ENCODE peak calls at places on chromosomes 12 and 14, in four cellular contexts. M is GM23248, J is GM23338, K is GM12878. E is an unnamed sample.

GRCh38 chr14:65186951-65187350 is 84.6 kb upstream of the MAX start:
- DNase-seq in J (no peak), M (no peak), K (no peak), E (no peak)

GRCh38 chr14:86961106-86961716 is 1031.8 kb downstream of the GALC start:
- DNase-seq in M (peak; percentile 39), J (peak; percentile 71), K (no peak), E (peak; percentile 7)

GRCh38 chr14:24398298-24398942 is 383 bp upstream of the NYNRIN start:
- DNase-seq in M (no peak), K (no peak), J (peak; percentile 85), E (no peak)

GRCh38 chr12:53867216-53868012 is 71.2 kb upstream of the HOXC13 start:
- DNase-seq in M (peak; percentile 26), K (no peak), J (peak; percentile 76), E (no peak)

GRCh38 chr14:73661872-73662271 is 17.1 kb downstream of the DNAL1 start:
- DNase-seq in J (no peak), M (peak; percentile 38), K (no peak), E (no peak)

GRCh38 chr14:50823763-50824636 is 7.0 kb downstream of the NIN start:
- DNase-seq in K (peak; percentile 85), M (no peak), J (peak; percentile 23), E (no peak)

GRCh38 chr12:3604750-3605638 is 114.0 kb downstream of the PRMT8 start:
- DNase-seq in K (no peak), M (no peak), J (peak; percentile 67), E (no peak)

GRCh38 chr12:120529641-120530314 is 820 bp upstream of the COQ5 start:
- DNase-seq in K (no peak), J (peak; percentile 65), M (peak; percentile 72), E (peak; percentile 39)

GRCh38 chr12:96907681-96908163 is 665 bp downstream of the NEDD1 start:
- DNase-seq in J (peak; percentile 56), M (peak; percentile 59), K (no peak), E (no peak)

GRCh38 chr12:51065530-51065929 is 17.4 kb downstream of the LETMD1 start:
- DNase-seq in M (no peak), J (no peak), K (no peak), E (no peak)

GRCh38 chr14:33081259-33081658 is 142.6 kb downstream of the NPAS3 start:
- DNase-seq in J (no peak), M (no peak), K (no peak), E (peak; percentile 6)

GRCh38 chr12:96061323-96061722 is 25.9 kb upstream of the LTA4H start:
- DNase-seq in J (no peak), K (no peak), M (no peak), E (no peak)

GRCh38 chr12:78018146-78018910 is 187.6 kb downstream of the NAV3 start:
- DNase-seq in K (no peak), M (no peak), J (no peak), E (no peak)

GRCh38 chr12:79933580-79934264 is 1.2 kb downstream of the PPP1R12A start:
- DNase-seq in J (no peak), K (no peak), M (peak; percentile 38), E (peak; percentile 31)

GRCh38 chr14:33259764-33260163 is 321.1 kb downstream of the NPAS3 start:
- DNase-seq in M (no peak), K (no peak), J (no peak), E (no peak)

GRCh38 chr12:102883204-102883799 is 33.7 kb downstream of the PAH start:
- DNase-seq in M (peak; percentile 72), K (no peak), J (peak; percentile 75), E (peak; percentile 31)

GRCh38 chr12:68236421-68237059 is 10.9 kb upstream of the IL26 start:
- DNase-seq in M (peak; percentile 23), K (peak; percentile 40), J (no peak), E (peak; percentile 83)

GRCh38 chr14:61252354-61253063 is 28.6 kb downstream of the TMEM30B start:
- DNase-seq in J (peak; percentile 91), M (peak; percentile 97), K (peak; percentile 27), E (peak; percentile 63)

GRCh38 chr12:124190301-124191023 is 104.4 kb upstream of the RFLNA start:
- DNase-seq in K (no peak), M (no peak), J (no peak), E (no peak)

GRCh38 chr12:65935906-65936528 is 111.7 kb downstream of the HMGA2 start:
- DNase-seq in J (no peak), K (no peak), M (no peak), E (no peak)

GRCh38 chr14:58285132-58285531 is 13.2 kb upstream of the ARID4A start:
- DNase-seq in K (no peak), M (no peak), J (no peak), E (no peak)

GRCh38 chr12:109757671-109758265 is 44.1 kb downstream of the FAM222A start:
- DNase-seq in J (no peak), M (no peak), K (no peak), E (no peak)

GRCh38 chr12:132397934-132398385 is 68.6 kb upstream of the GALNT9 start:
- DNase-seq in K (no peak), J (no peak), M (no peak), E (no peak)

GRCh38 chr12:46483572-46484395 is 111.2 kb upstream of the SLC38A2 start:
- DNase-seq in K (no peak), J (no peak), M (peak; percentile 68), E (no peak)

GRCh38 chr12:43882578-43883178 is 46.8 kb downstream of the TMEM117 start:
- DNase-seq in M (peak; percentile 83), J (peak; percentile 79), K (peak; percentile 17), E (peak; percentile 46)

GRCh38 chr12:96908170-96908675 is 1.2 kb downstream of the NEDD1 start:
- DNase-seq in M (peak; percentile 13), K (no peak), J (no peak), E (peak; percentile 12)

GRCh38 chr12:56721721-56722120 is 3.4 kb downstream of the NACA start:
- DNase-seq in K (no peak), M (no peak), J (no peak), E (no peak)

GRCh38 chr12:56723889-56724659 is 1.0 kb downstream of the NACA start:
- DNase-seq in J (peak; percentile 18), K (no peak), M (peak; percentile 95), E (peak; percentile 45)

GRCh38 chr12:56724660-56724988 is 475 bp downstream of the NACA start:
- DNase-seq in J (peak; percentile 24), K (no peak), M (peak; percentile 46), E (no peak)

GRCh38 chr12:56722832-56723231 is 2.3 kb downstream of the NACA start:
- DNase-seq in J (no peak), K (no peak), M (no peak), E (no peak)

GRCh38 chr12:56723352-56723751 is 1.7 kb downstream of the NACA start:
- DNase-seq in K (no peak), M (no peak), J (no peak), E (no peak)
- H3K4me1 ChIP-seq in K (peaks cover 39% of the 10 kb centered on the region), M (peaks cover 32% of the 10 kb centered on the region), J (peaks cover 53% of the 10 kb centered on the region), E (peaks cover 48% of the 10 kb centered on the region)

GRCh38 chr14:28759658-28760313 is 6.8 kb upstream of the FOXG1 start:
- DNase-seq in K (no peak), M (no peak), J (peak; percentile 67), E (no peak)
- TF ChIP-seq EZH2 in K (no peak), M (no peak), J (peak; percentile 89), E (no peak)

DNA sequence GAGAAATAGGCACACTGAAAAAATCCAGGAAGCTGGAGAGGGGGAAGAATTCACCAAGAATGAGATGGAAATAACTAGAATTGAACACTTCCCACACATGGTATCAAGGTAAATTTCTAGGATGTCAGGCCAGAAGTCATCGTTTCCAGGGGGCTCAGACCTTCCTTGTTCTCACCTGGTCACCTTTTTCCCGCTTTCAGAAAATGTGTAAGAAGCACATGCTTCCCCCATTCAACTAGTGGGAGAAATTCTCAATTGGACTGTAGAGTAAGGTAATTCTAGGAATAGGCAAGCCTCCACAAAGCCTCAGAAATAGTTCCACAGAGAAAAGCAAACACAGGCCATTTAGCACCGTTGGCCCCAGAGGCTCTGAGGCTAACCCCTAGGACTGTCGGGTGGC is 2.8 kb upstream of the PTMS start:
- DNase-seq in K (no peak), J (no peak), M (no peak), E (no peak)
- H3K4me3 ChIP-seq in K (no peak overlapping the region), J (peak overlapping the region; percentile 2), M (peak overlapping the region; percentile 98), E (no peak overlapping the region)

GRCh38 chr14:104392001-104392395 is 187.6 kb upstream of the C14orf180 start:
- DNase-seq in J (no peak), K (no peak), M (no peak), E (no peak)
- H3K4me1 ChIP-seq in J (no peaks in the 10 kb centered on the region), K (peaks cover 16% of the 10 kb centered on the region), M (no peaks in the 10 kb centered on the region), E (no peaks in the 10 kb centered on the region)

GRCh38 chr14:96390965-96391292 is 999 bp upstream of the AK7 start:
- DNase-seq in J (no peak), M (no peak), K (no peak), E (no peak)
- TF ChIP-seq EZH2 in J (no peak), M (no peak), K (no peak), E (no peak)

GRCh38 chr14:89011727-89012271 is 187.3 kb downstream of the TTC8 start:
- DNase-seq in K (no peak), J (peak; percentile 47), M (no peak), E (no peak)
- H3K4me3 ChIP-seq in K (no peak overlapping the region), J (no peak overlapping the region), M (no peak overlapping the region), E (no peak overlapping the region)

DNA sequence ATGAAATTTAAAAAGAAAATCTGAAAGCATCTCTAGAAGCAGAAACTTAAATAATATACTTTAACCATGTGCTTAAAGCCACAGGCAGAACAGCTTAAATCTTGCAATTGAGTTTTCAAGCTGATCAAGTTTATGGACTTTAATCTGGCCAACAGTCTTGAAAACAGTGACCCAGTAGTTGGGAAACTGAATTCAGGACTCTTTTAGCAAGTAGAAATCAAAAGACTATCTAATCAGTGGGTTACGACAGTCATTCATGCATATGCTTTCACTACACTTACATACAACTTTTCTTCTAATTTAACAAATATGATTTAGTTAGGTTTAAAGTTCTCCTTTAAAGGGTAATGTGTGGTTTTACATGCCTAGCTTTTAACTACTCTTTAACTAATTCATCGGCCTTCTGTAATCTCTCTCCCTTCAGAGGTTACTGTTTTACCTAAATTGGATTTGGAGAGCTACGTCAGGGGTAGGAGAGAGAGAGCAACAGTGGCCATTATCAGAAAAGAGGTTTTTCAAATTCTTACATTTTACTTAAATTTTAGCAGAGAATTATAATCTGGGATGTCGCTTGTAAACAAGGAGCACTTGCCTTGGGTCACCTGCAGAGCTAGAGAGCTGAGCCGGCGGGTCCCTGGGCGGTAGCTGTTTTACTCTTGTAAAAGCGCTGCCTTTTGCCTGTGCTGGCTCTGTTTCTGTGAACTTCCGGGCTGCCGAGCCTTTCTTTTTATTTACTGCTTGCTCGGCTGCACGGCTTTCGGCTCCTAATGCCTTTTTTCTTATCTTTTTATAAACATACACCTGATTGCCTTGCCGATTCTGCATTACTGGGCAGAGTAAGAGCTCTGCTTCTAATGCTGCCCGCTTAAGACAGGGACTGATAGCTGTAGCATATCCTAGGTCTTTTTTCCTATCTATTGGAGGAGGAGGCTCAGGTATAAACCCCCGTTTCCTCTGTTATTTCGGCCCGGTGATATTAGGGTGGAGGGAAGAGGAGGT is 17.4 kb upstream of the LYZ start:
- DNase-seq in M (peak; percentile 28), J (peak; percentile 87), K (no peak), E (peak; percentile 54)
- H3K4me1 ChIP-seq in M (no peaks in the 10 kb centered on the region), J (peaks cover 41% of the 10 kb centered on the region), K (no peaks in the 10 kb centered on the region), E (peaks cover 4% of the 10 kb centered on the region)

GRCh38 chr14:52067873-52068740 is 752 bp downstream of the NID2 start:
- DNase-seq in J (peak; percentile 66), K (no peak), M (peak; percentile 80), E (no peak)
- TF ChIP-seq EZH2 in J (peak; percentile 54), K (no peak), M (no peak), E (no peak)